ENCODE peak calls at places on chromosomes 7 and 10, in four cellular contexts. One of them, this sample, is unnamed.

GRCh38 chr10:104340099-104340594 is 1.9 kb upstream of the ITPRIP start:
- DNase-seq in foreskin fibroblast: no peak
- DNase-seq in lower leg skin: no peak
- DNase-seq in astrocyte: no peak
- DNase-seq in this sample: no peak

GRCh38 chr7:148527717-148528168 is 62.8 kb upstream of the C7orf33 start:
- DNase-seq in astrocyte: peak
- DNase-seq in foreskin fibroblast: peak
- DNase-seq in lower leg skin: no peak
- DNase-seq in this sample: peak

GRCh38 chr10:5948999-5949759 is 28.2 kb downstream of the IL15RA start:
- DNase-seq in astrocyte: peak
- DNase-seq in lower leg skin: no peak
- DNase-seq in foreskin fibroblast: peak
- DNase-seq in this sample: peak

GRCh38 chr7:113142385-113143119 is 24.2 kb upstream of the SMIM30 start:
- DNase-seq in lower leg skin: no peak
- DNase-seq in astrocyte: no peak
- DNase-seq in foreskin fibroblast: no peak
- DNase-seq in this sample: no peak

GRCh38 chr10:50310560-50311174 is 59.4 kb upstream of the ASAH2 start:
- DNase-seq in foreskin fibroblast: no peak
- DNase-seq in lower leg skin: no peak
- DNase-seq in astrocyte: no peak
- DNase-seq in this sample: peak

GRCh38 chr10:84088626-84089025 is 50.7 kb upstream of the GHITM start:
- DNase-seq in lower leg skin: no peak
- DNase-seq in astrocyte: no peak
- DNase-seq in foreskin fibroblast: no peak
- DNase-seq in this sample: peak

GRCh38 chr7:43844257-43844656 is 25.1 kb downstream of the MRPS24 start:
- DNase-seq in astrocyte: no peak
- DNase-seq in foreskin fibroblast: no peak
- DNase-seq in lower leg skin: no peak
- DNase-seq in this sample: no peak

GRCh38 chr7:88586219-88586618 is 173.3 kb upstream of the ZNF804B start:
- DNase-seq in foreskin fibroblast: no peak
- DNase-seq in astrocyte: no peak
- DNase-seq in lower leg skin: no peak
- DNase-seq in this sample: no peak

GRCh38 chr10:72308320-72308987 is 34.7 kb downstream of the DDIT4 start:
- DNase-seq in lower leg skin: no peak
- DNase-seq in astrocyte: peak
- DNase-seq in foreskin fibroblast: peak
- DNase-seq in this sample: peak

GRCh38 chr7:127667751-127668530 is 15.9 kb downstream of the SND1 start:
- DNase-seq in lower leg skin: no peak
- DNase-seq in astrocyte: no peak
- DNase-seq in foreskin fibroblast: no peak
- DNase-seq in this sample: peak

GRCh38 chr7:154795437-154795836 is 207.5 kb downstream of the PAXIP1 start:
- DNase-seq in lower leg skin: no peak
- DNase-seq in foreskin fibroblast: no peak
- DNase-seq in astrocyte: no peak
- DNase-seq in this sample: no peak

GRCh38 chr7:126040114-126041045 is 1110.8 kb upstream of the POT1 start:
- DNase-seq in astrocyte: no peak
- DNase-seq in foreskin fibroblast: no peak
- DNase-seq in lower leg skin: peak
- DNase-seq in this sample: no peak

GRCh38 chr10:23417254-23417653 is 21.6 kb upstream of the OTUD1 start:
- DNase-seq in astrocyte: no peak
- DNase-seq in foreskin fibroblast: no peak
- DNase-seq in lower leg skin: no peak
- DNase-seq in this sample: no peak

GRCh38 chr10:8050561-8051108 is 3.9 kb upstream of the GATA3 start:
- DNase-seq in lower leg skin: peak
- DNase-seq in foreskin fibroblast: no peak
- DNase-seq in astrocyte: no peak
- DNase-seq in this sample: peak

GRCh38 chr10:23157691-23158369 is 34.3 kb upstream of the PTF1A start:
- DNase-seq in astrocyte: peak
- DNase-seq in foreskin fibroblast: peak
- DNase-seq in lower leg skin: no peak
- DNase-seq in this sample: peak

GRCh38 chr10:118793545-118793944 is 38.8 kb upstream of the CACUL1 start:
- DNase-seq in foreskin fibroblast: no peak
- DNase-seq in astrocyte: no peak
- DNase-seq in lower leg skin: peak
- DNase-seq in this sample: no peak

GRCh38 chr7:50940621-50941020 is 157.9 kb upstream of the GRB10 start:
- DNase-seq in astrocyte: peak
- DNase-seq in foreskin fibroblast: peak
- DNase-seq in lower leg skin: no peak
- DNase-seq in this sample: no peak

GRCh38 chr10:70350501-70350900 is 31.9 kb downstream of the LRRC20 start:
- DNase-seq in foreskin fibroblast: no peak
- DNase-seq in lower leg skin: no peak
- DNase-seq in astrocyte: no peak
- DNase-seq in this sample: no peak

GRCh38 chr10:131703527-131703926 is 197.3 kb upstream of the PPP2R2D start:
- DNase-seq in lower leg skin: peak
- DNase-seq in foreskin fibroblast: no peak
- DNase-seq in astrocyte: no peak
- DNase-seq in this sample: no peak

GRCh38 chr7:44324204-44325126 is 929 bp downstream of the CAMK2B start:
- DNase-seq in foreskin fibroblast: no peak
- DNase-seq in lower leg skin: no peak
- DNase-seq in astrocyte: no peak
- DNase-seq in this sample: no peak

GRCh38 chr10:126210051-126210651 is 178.1 kb downstream of the ADAM12 start:
- DNase-seq in lower leg skin: no peak
- DNase-seq in astrocyte: no peak
- DNase-seq in foreskin fibroblast: no peak
- DNase-seq in this sample: no peak

GRCh38 chr10:45224219-45224841 is 91.1 kb downstream of the OR13A1 start:
- DNase-seq in astrocyte: no peak
- DNase-seq in foreskin fibroblast: no peak
- DNase-seq in lower leg skin: no peak
- DNase-seq in this sample: no peak

GRCh38 chr7:38727184-38727940 is 96.2 kb upstream of the AMPH start:
- DNase-seq in lower leg skin: no peak
- DNase-seq in astrocyte: peak
- DNase-seq in foreskin fibroblast: no peak
- DNase-seq in this sample: no peak

GRCh38 chr10:90846746-90847145 is 11.1 kb downstream of the HTR7 start:
- DNase-seq in foreskin fibroblast: peak
- DNase-seq in lower leg skin: no peak
- DNase-seq in astrocyte: peak
- DNase-seq in this sample: no peak

GRCh38 chr7:134174797-134175261 is 47.7 kb downstream of the LRGUK start:
- DNase-seq in astrocyte: peak
- DNase-seq in foreskin fibroblast: peak
- DNase-seq in lower leg skin: no peak
- DNase-seq in this sample: peak

GRCh38 chr10:6498771-6499170 is 81.3 kb downstream of the PRKCQ start:
- DNase-seq in foreskin fibroblast: no peak
- DNase-seq in lower leg skin: no peak
- DNase-seq in astrocyte: no peak
- DNase-seq in this sample: no peak

GRCh38 chr7:13226385-13226784 is 539.0 kb downstream of the ARL4A start:
- DNase-seq in foreskin fibroblast: no peak
- DNase-seq in astrocyte: no peak
- DNase-seq in lower leg skin: no peak
- DNase-seq in this sample: no peak

GRCh38 chr10:34885901-34886300 is 70.8 kb upstream of the PARD3 start:
- DNase-seq in foreskin fibroblast: no peak
- DNase-seq in astrocyte: no peak
- DNase-seq in lower leg skin: peak
- DNase-seq in this sample: no peak

GRCh38 chr10:99681553-99681952 is 22.2 kb downstream of the ENTPD7 start:
- DNase-seq in astrocyte: peak
- DNase-seq in lower leg skin: no peak
- DNase-seq in foreskin fibroblast: peak
- DNase-seq in this sample: peak

GRCh38 chr7:113071465-113071864 is 15.2 kb downstream of the GPR85 start:
- DNase-seq in lower leg skin: no peak
- DNase-seq in foreskin fibroblast: peak
- DNase-seq in astrocyte: peak
- DNase-seq in this sample: peak

GRCh38 chr10:12707461-12708185 is 293.9 kb downstream of the CCDC3 start:
- DNase-seq in foreskin fibroblast: peak
- DNase-seq in lower leg skin: no peak
- DNase-seq in astrocyte: peak
- DNase-seq in this sample: peak

DNA sequence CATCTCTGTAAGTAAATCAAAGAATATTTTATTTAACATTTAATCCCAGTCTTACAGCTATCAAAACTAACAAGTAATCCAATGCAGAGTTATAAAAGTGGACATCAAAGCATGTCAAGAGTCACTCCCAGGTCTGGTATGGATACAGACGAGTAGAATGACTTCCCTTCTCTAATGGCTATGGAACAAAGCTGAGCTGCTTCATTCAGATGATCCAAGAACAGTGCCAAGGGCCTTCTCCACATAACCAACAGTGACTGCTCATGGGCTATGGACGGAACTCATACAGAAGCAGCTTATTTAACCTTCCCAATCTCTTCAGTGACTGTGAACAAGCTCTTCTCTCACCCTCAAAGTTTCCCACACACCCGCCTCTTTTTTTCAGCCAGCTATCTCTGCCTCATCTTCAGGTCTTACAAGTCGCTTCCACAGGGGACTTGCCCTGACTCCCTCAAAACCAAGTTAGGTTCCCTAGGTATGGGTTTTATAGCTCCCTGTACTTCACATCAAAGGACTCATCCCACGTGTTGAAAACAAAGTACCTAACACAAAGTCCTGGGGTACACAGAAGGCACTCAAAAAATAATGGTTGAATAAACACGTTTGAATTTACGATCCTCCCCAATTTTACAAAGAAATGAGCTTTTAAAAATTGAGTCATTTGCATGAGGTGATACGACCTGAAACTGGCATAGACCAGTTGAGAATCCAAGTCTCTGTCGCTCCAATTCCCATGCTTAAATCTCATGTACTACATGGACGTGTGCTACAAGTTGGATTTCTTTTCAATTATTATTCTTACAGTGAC is 3.1 kb downstream of the USP6NL start:
- DNase-seq in foreskin fibroblast: no peak
- DNase-seq in lower leg skin: no peak
- DNase-seq in astrocyte: no peak
- DNase-seq in this sample: no peak
- H3K4me3 ChIP-seq in foreskin fibroblast: no peak
- H3K4me3 ChIP-seq in lower leg skin: no peak
- H3K4me3 ChIP-seq in astrocyte: no peak
- H3K4me3 ChIP-seq in this sample: no peak

DNA sequence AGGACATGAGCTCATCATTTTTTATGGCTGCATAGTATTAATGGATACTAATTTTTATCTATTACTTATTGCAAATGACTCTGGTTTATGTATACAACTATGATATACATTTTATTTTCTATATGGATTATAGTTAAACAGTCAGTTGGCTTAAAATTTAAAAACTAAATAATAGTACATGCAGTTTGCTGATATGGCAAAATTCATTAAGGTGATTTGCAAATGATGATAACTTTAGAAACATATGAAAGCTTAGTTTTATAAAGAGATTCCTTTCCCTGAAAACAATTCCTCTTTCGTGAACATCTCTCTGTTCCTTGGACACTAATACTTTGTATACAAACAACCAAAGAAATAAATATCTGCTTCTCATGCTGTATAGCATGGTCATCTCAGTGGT is 165.5 kb upstream of the SEMA3E start:
- DNase-seq in astrocyte: no peak
- DNase-seq in foreskin fibroblast: no peak
- DNase-seq in lower leg skin: no peak
- DNase-seq in this sample: no peak
- TF ChIP-seq CTCF in astrocyte: no peak
- TF ChIP-seq CTCF in foreskin fibroblast: no peak
- TF ChIP-seq CTCF in lower leg skin: no peak
- TF ChIP-seq CTCF in this sample: no peak

GRCh38 chr10:75261813-75262725 is 26.3 kb upstream of the COMTD1 start:
- DNase-seq in astrocyte: no peak
- DNase-seq in foreskin fibroblast: no peak
- DNase-seq in lower leg skin: no peak
- DNase-seq in this sample: no peak

GRCh38 chr10:75266945-75267344 is 31.2 kb upstream of the COMTD1 start:
- DNase-seq in foreskin fibroblast: no peak
- DNase-seq in astrocyte: no peak
- DNase-seq in lower leg skin: no peak
- DNase-seq in this sample: no peak

GRCh38 chr10:75263806-75264205 is 28.0 kb upstream of the COMTD1 start:
- DNase-seq in astrocyte: no peak
- DNase-seq in foreskin fibroblast: no peak
- DNase-seq in lower leg skin: no peak
- DNase-seq in this sample: no peak

GRCh38 chr10:75269605-75270004 is 33.8 kb upstream of the COMTD1 start:
- DNase-seq in astrocyte: no peak
- DNase-seq in lower leg skin: no peak
- DNase-seq in foreskin fibroblast: no peak
- DNase-seq in this sample: no peak

DNA sequence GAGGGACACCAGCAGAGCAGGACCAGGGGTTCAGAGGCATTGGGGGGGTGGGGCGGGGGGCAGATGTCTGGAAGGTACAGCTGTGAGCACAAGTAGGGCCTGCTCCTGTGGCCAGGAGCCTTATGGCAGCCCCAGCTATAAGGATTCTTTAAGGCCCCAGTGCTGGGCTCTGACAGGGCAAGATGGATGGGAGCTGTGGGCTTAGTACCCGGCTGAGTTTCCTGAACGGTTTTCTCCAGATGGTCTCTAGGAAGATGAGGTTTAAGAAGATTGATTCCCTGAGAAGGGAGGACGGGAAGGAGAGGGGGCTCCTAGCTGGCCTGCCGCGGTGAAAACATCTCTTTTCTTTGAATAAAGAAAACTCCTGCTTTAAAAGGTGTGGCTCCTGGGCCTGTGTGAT is 30.1 kb upstream of the COMTD1 start:
- DNase-seq in lower leg skin: no peak
- DNase-seq in astrocyte: no peak
- DNase-seq in foreskin fibroblast: no peak
- DNase-seq in this sample: no peak
- H3K4me3 ChIP-seq in lower leg skin: no peak
- H3K4me3 ChIP-seq in astrocyte: no peak
- H3K4me3 ChIP-seq in foreskin fibroblast: no peak
- H3K4me3 ChIP-seq in this sample: no peak

GRCh38 chr7:73308665-73309214 is at the start of gene NSUN5:
- DNase-seq in lower leg skin: peak
- DNase-seq in foreskin fibroblast: peak
- DNase-seq in astrocyte: peak
- DNase-seq in this sample: peak

GRCh38 chr7:73303546-73303945 is 5.1 kb downstream of the NSUN5 start:
- DNase-seq in astrocyte: no peak
- DNase-seq in foreskin fibroblast: no peak
- DNase-seq in lower leg skin: peak
- DNase-seq in this sample: no peak

GRCh38 chr7:73304071-73304470 is 4.6 kb downstream of the NSUN5 start:
- DNase-seq in astrocyte: no peak
- DNase-seq in lower leg skin: peak
- DNase-seq in foreskin fibroblast: no peak
- DNase-seq in this sample: no peak

GRCh38 chr7:73307436-73307835 is 1.2 kb downstream of the NSUN5 start:
- DNase-seq in lower leg skin: no peak
- DNase-seq in foreskin fibroblast: no peak
- DNase-seq in astrocyte: no peak
- DNase-seq in this sample: no peak

GRCh38 chr7:73308074-73308664 is 457 bp downstream of the NSUN5 start:
- DNase-seq in lower leg skin: no peak
- DNase-seq in astrocyte: no peak
- DNase-seq in foreskin fibroblast: no peak
- DNase-seq in this sample: no peak
- TF ChIP-seq CTCF in lower leg skin: no peak
- TF ChIP-seq CTCF in astrocyte: no peak
- TF ChIP-seq CTCF in foreskin fibroblast: no peak
- TF ChIP-seq CTCF in this sample: no peak

This sample was measured in fibroblast of pulmonary artery.